ENCODE peak calls at places on chromosomes 7 and 10, in six cellular contexts. V is PC-3, G is MM.1S, Q is neural progenitor cell, I is GM23338, N is SK-N-SH. C is an unnamed sample.

GRCh38 chr10:124596116-124596785 is 134.6 kb downstream of the LHPP start:
- DNase-seq in Q (no peak), I (no peak), N (no peak), V (no peak), G (no peak), C (no peak)

GRCh38 chr10:121695731-121696464 is 97.7 kb upstream of the FGFR2 start:
- DNase-seq in G (no peak), I (no peak), Q (no peak), V (no peak), N (no peak), C (no peak)

GRCh38 chr10:646118-646524 is 43.3 kb downstream of the DIP2C start:
- DNase-seq in G (no peak), I (no peak), V (no peak), Q (no peak), N (no peak), C (no peak)

GRCh38 chr7:36620166-36620708 is 104.1 kb downstream of the AOAH start:
- DNase-seq in N (no peak), G (no peak), I (no peak), V (no peak), Q (no peak), C (no peak)

GRCh38 chr10:125850766-125851731 is 27.7 kb downstream of the BCCIP start:
- DNase-seq in I (no peak), Q (no peak), G (no peak), V (no peak), N (no peak), C (no peak)

GRCh38 chr7:79227035-79227434 is 226.4 kb downstream of the MAGI2 start:
- DNase-seq in N (no peak), I (no peak), Q (no peak), V (peak; percentile 23), G (no peak), C (peak; percentile 8)

GRCh38 chr7:141227454-141227853 is 153.6 kb downstream of the TMEM178B start:
- DNase-seq in N (no peak), G (no peak), I (peak; percentile 31), V (no peak), Q (no peak), C (no peak)

GRCh38 chr7:46131916-46132795 is 211.1 kb upstream of the IGFBP3 start:
- DNase-seq in N (no peak), Q (peak; percentile 71), G (no peak), V (no peak), I (peak; percentile 66), C (peak; percentile 34)

GRCh38 chr7:138097064-138097741 is 20.9 kb downstream of the AKR1D1 start:
- DNase-seq in G (peak; percentile 73), I (peak; percentile 53), N (peak; percentile 44), Q (peak; percentile 30), V (peak; percentile 49), C (peak; percentile 26)

GRCh38 chr10:88110355-88110754 is 246.9 kb downstream of the PTEN start:
- DNase-seq in N (no peak), G (no peak), I (no peak), V (no peak), Q (no peak), C (peak; percentile 81)

GRCh38 chr10:125606406-125606805 is 76.6 kb downstream of the TEX36 start:
- DNase-seq in G (no peak), V (no peak), I (no peak), Q (no peak), N (peak; percentile 65), C (no peak)

GRCh38 chr10:97596101-97597055 is 6.9 kb downstream of the C10orf62 start:
- DNase-seq in Q (no peak), G (no peak), I (no peak), N (peak; percentile 29), V (peak; percentile 69), C (peak; percentile 96)

GRCh38 chr7:111729483-111729882 is 167.2 kb upstream of the IMMP2L start:
- DNase-seq in I (peak; percentile 71), N (peak; percentile 37), G (no peak), Q (no peak), V (no peak), C (no peak)

GRCh38 chr7:128904381-128905197 is 5.9 kb downstream of the KCP start:
- DNase-seq in I (peak; percentile 87), Q (peak; percentile 71), N (peak; percentile 87), V (peak; percentile 68), G (peak; percentile 86), C (peak; percentile 76)

GRCh38 chr7:128209229-128210035 is 31.6 kb upstream of the LEP start:
- DNase-seq in G (peak; percentile 79), I (peak; percentile 85), Q (peak; percentile 88), N (peak; percentile 93), V (peak; percentile 85), C (peak; percentile 86)

GRCh38 chr10:65628777-65629176 is 1297.1 kb upstream of the LRRTM3 start:
- DNase-seq in V (no peak), I (no peak), N (no peak), G (no peak), Q (no peak), C (no peak)

GRCh38 chr7:76262683-76263402 is 39.6 kb upstream of the HSPB1 start:
- DNase-seq in G (peak; percentile 52), I (peak; percentile 93), V (peak; percentile 73), Q (peak; percentile 84), N (peak; percentile 88), C (peak; percentile 84)

GRCh38 chr7:84528756-84529479 is 334.3 kb upstream of the SEMA3A start:
- DNase-seq in I (no peak), V (no peak), N (no peak), Q (no peak), G (no peak), C (no peak)

GRCh38 chr10:29141761-29142160 is 147.1 kb upstream of the LYZL1 start:
- DNase-seq in V (peak; percentile 68), I (peak; percentile 10), N (peak; percentile 53), Q (no peak), G (no peak), C (peak; percentile 48)

GRCh38 chr7:595621-596010 is 76.0 kb upstream of the PDGFA start:
- DNase-seq in I (no peak), Q (no peak), G (no peak), N (no peak), V (no peak), C (no peak)

GRCh38 chr7:156473476-156474240 is 166.9 kb upstream of the RNF32 start:
- DNase-seq in G (peak; percentile 62), V (peak; percentile 52), I (peak; percentile 72), Q (peak; percentile 67), N (peak; percentile 76), C (peak; percentile 49)

GRCh38 chr7:26525413-26526287 is 234.0 kb downstream of the SNX10 start:
- DNase-seq in N (no peak), I (no peak), V (peak; percentile 12), Q (no peak), G (no peak), C (no peak)

GRCh38 chr7:18866359-18867036 is 250.9 kb downstream of the TWIST1 start:
- DNase-seq in I (no peak), V (peak; percentile 93), G (no peak), N (no peak), Q (no peak), C (peak; percentile 100)

GRCh38 chr7:100367676-100368613 is 5.3 kb upstream of the PILRA start:
- DNase-seq in V (no peak), G (no peak), I (no peak), Q (no peak), N (no peak), C (no peak)

DNA sequence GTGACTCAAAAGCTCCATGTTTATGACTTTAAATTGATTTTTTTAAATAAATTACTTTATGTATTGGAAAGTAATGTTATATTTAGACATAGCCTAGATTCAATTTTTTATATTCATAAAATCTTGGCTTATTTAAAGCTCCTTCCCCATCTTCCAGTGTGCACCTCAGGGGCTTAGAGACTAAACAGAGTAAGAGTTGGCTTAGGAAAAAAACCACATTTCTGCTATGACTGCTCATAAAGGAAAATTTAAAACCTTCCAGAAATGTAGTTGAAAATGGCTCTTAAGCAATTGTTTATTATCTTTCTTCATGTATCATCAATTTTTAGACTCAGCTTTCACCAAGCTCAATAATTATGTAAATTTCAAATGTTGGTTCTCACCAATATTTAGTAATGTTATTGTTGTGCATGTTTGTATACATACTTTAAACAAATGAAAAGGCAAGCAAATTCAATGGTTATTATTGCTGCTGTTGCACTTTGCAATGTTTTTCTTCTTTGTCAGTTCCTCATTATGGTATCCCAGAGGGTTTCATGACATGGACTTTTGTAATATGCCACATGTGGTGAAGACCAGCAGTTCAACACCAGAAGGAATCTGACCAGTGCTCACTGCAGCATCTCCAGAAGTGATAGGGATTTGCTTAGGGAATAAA is 700.1 kb upstream of the ANKRD30A start:
- DNase-seq in V (no peak), G (no peak), N (no peak), Q (no peak), I (no peak), C (no peak)
- H3F3A ChIP-seq in V (no peaks in the 10 kb centered on the region), G (no peaks in the 10 kb centered on the region), N (no peaks in the 10 kb centered on the region), Q (peaks cover 15% of the 10 kb centered on the region), I (no peaks in the 10 kb centered on the region), C (no peaks in the 10 kb centered on the region)

DNA sequence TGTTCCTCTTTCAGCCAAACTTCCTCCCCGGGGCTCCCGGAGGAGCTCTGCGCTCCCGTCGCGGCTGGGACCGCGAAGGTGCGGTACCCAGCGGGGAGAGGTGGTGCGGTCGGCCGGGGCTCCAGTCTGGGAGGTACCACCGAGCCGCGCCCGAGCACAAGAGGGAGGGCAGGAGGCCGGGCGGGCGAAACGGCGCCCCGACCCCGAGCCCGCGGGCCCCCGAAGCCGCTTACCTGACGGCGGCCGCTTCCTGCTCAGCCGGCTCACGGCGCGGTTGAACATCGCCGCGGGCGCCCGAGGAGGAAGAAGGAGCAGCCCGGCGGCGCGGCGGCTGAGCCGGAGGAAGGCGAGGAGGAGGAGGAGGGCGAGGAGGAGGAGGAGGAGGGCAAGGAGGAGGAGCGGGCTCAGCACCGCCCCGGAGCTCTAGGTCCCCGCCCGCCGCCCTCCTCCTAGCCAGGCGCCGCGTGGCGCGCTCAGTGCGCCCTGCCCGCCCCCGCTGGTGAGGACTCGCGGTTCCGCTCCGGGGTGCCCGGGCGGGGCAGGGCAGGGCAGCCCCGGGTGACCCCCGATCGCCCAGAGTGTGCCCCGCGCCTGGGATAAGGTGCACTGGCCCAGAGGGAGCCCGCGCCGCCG is at the start of gene RGS10:
- DNase-seq in Q (peak; percentile 72), I (peak; percentile 80), G (peak; percentile 86), V (peak; percentile 67), N (peak; percentile 65), C (peak; percentile 92)
- H3K4me1 ChIP-seq in Q (peaks cover 15% of the 10 kb centered on the region), I (peaks cover 13% of the 10 kb centered on the region), G (no peaks in the 10 kb centered on the region), V (peaks cover 28% of the 10 kb centered on the region), N (peaks cover 3% of the 10 kb centered on the region), C (peaks cover 29% of the 10 kb centered on the region)

GRCh38 chr7:29287366-29287765 is 92.8 kb downstream of the CHN2 start:
- DNase-seq in G (no peak), N (no peak), Q (no peak), V (peak; percentile 90), I (no peak), C (peak; percentile 93)
- TF ChIP-seq EZH2phosphoT487 in G (no peak), N (no peak), Q (no peak), V (no peak), I (no peak), C (no peak)

GRCh38 chr10:78035025-78035424 is 1.4 kb downstream of the RPS24 start:
- DNase-seq in I (no peak), Q (no peak), G (no peak), V (peak; percentile 86), N (no peak), C (peak; percentile 39)

GRCh38 chr10:78035437-78035836 is 1.8 kb downstream of the RPS24 start:
- DNase-seq in I (no peak), V (no peak), G (no peak), N (no peak), Q (no peak), C (no peak)

GRCh38 chr10:78038105-78038504 is 4.4 kb downstream of the RPS24 start:
- DNase-seq in V (peak; percentile 74), G (no peak), N (no peak), I (no peak), Q (no peak), C (peak; percentile 77)

GRCh38 chr10:78035933-78036583 is 2.4 kb downstream of the RPS24 start:
- DNase-seq in G (no peak), V (peak; percentile 31), N (no peak), Q (no peak), I (no peak), C (no peak)

GRCh38 chr10:78033623-78034470 is at the start of gene RPS24:
- DNase-seq in I (peak; percentile 98), N (peak; percentile 95), Q (peak; percentile 97), V (peak; percentile 100), G (peak; percentile 97), C (peak; percentile 99)
- H3F3A ChIP-seq in I (peaks cover 45% of the 10 kb centered on the region), N (peaks cover 23% of the 10 kb centered on the region), Q (peaks cover 42% of the 10 kb centered on the region), V (peaks cover 36% of the 10 kb centered on the region), G (peaks cover 42% of the 10 kb centered on the region), C (peaks cover 50% of the 10 kb centered on the region)

C was measured in GM23248.